ENCODE peak calls at places on chromosomes 5 and 9, in nine cellular contexts. V is fibroblast of the aortic adventitia, J is epithelial cell of esophagus, X is fibroblast of mammary gland, Z is coronary artery, N is vagina, D is heart left ventricle, T is breast epithelium, F is endothelial cell of umbilical vein. Q is an unnamed sample.

GRCh38 chr9:127541865-127542264 is 70.2 kb upstream of the STXBP1 start:
- DNase-seq in T (no peak), Z (peak; percentile 92), J (no peak), F (no peak), V (peak; percentile 70), N (no peak), D (no peak), X (peak; percentile 80), Q (peak; percentile 55)

GRCh38 chr9:27645166-27645840 is 72.0 kb upstream of the C9orf72 start:
- DNase-seq in F (no peak), X (no peak), V (no peak), T (no peak), N (no peak), D (no peak), Z (no peak), J (no peak), Q (peak; percentile 1)

GRCh38 chr5:41094871-41095270 is 23.7 kb upstream of the MROH2B start:
- DNase-seq in D (no peak), Z (no peak), F (no peak), T (no peak), X (peak; percentile 27), V (no peak), N (no peak), J (peak; percentile 53), Q (no peak)

GRCh38 chr5:169837686-169838085 is 142.6 kb downstream of the INSYN2B start:
- DNase-seq in Z (no peak), J (no peak), X (no peak), D (no peak), V (no peak), F (no peak), T (no peak), N (no peak), Q (no peak)

GRCh38 chr5:156186760-156187159 is 140.2 kb upstream of the SGCD start:
- DNase-seq in F (no peak), D (no peak), N (no peak), X (peak; percentile 78), J (no peak), T (no peak), Z (no peak), V (no peak), Q (no peak)

GRCh38 chr5:175444905-175445456 is 999 bp upstream of the DRD1 start:
- DNase-seq in N (no peak), F (no peak), D (no peak), T (no peak), J (no peak), Z (no peak), X (no peak), V (no peak), Q (no peak)

GRCh38 chr9:114076237-114077161 is 1.6 kb downstream of the AMBP start:
- DNase-seq in D (no peak), J (no peak), T (no peak), X (no peak), F (no peak), V (no peak), N (no peak), Z (no peak), Q (no peak)

GRCh38 chr5:123181394-123181801 is 92.4 kb downstream of the PRDM6 start:
- DNase-seq in F (no peak), X (no peak), N (no peak), Z (no peak), D (no peak), V (no peak), J (no peak), T (no peak), Q (peak; percentile 45)

GRCh38 chr9:13952906-13953305 is 361.0 kb downstream of the NFIB start:
- DNase-seq in V (no peak), T (no peak), J (no peak), F (no peak), N (no peak), D (no peak), Z (no peak), X (no peak), Q (no peak)

GRCh38 chr9:109319631-109320233 is 1.1 kb downstream of the EPB41L4B start:
- DNase-seq in F (no peak), D (no peak), T (no peak), N (no peak), Z (no peak), X (no peak), J (no peak), V (no peak), Q (no peak)

DNA sequence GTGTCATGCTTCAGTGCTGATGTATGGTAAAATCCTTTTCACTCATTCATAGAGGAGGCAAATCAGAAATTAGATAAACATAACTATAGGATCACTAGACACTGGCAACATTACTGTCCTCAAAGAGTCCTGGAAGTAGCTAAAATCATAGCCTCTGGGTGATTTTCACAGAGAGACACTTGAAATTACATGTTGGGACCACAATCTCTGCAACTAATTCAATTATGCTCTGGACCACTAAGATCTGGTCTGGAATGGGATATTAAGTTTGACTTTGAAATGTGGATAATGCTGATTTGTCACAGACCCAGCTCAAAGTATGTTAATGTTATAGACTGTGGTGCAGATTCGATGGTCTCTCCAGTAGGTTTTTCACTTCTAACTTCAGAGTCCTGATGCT is 214.6 kb upstream of the CCNH start:
- DNase-seq in X (no peak), N (no peak), J (no peak), F (no peak), Z (no peak), T (no peak), D (no peak), V (no peak), Q (no peak)
- H3K4me3 ChIP-seq in X (no peak overlapping the region), N (no peak overlapping the region), J (no peak overlapping the region), F (no peak overlapping the region), Z (no peak overlapping the region), T (no peak overlapping the region), D (no peak overlapping the region), V (no peak overlapping the region), Q (no peak overlapping the region)

GRCh38 chr9:70229579-70229978 is 29.2 kb upstream of the SMC5 start:
- DNase-seq in F (peak; percentile 19), X (peak; percentile 61), N (no peak), V (peak; percentile 66), T (no peak), J (peak; percentile 54), Z (no peak), D (no peak), Q (peak; percentile 48)
- TF ChIP-seq CTCF in F (no peak), X (peak; percentile 46), N (no peak), V (peak; percentile 22), T (no peak), J (peak; percentile 38), Z (peak; percentile 20), D (peak; percentile 30), Q (peak; percentile 36)

DNA sequence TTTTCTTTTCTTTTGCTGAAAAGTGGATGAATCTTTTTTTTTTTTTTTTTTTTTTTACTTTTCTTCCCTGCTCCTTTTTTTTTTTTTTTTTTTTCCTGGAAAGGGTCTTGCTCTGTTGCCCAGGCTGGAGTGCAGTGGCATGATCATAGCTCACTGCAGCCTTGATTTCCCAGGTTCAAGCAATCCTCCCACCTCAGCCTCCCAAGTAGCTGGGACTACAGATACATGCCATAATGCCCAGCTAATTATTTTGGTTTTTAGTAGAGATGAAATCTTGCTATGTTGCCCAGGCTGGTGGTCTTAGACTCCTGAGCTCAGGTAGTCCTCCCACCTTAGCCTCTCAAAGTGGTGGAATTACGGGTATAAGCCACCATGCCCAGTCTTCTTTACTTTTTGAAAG is 20.9 kb downstream of the HSD17B4 start:
- DNase-seq in J (no peak), Z (no peak), F (no peak), V (no peak), N (no peak), T (no peak), X (no peak), D (no peak), Q (no peak)
- H3K4me3 ChIP-seq in J (no peak overlapping the region), Z (no peak overlapping the region), F (no peak overlapping the region), V (no peak overlapping the region), N (no peak overlapping the region), T (no peak overlapping the region), X (no peak overlapping the region), D (no peak overlapping the region), Q (no peak overlapping the region)

DNA sequence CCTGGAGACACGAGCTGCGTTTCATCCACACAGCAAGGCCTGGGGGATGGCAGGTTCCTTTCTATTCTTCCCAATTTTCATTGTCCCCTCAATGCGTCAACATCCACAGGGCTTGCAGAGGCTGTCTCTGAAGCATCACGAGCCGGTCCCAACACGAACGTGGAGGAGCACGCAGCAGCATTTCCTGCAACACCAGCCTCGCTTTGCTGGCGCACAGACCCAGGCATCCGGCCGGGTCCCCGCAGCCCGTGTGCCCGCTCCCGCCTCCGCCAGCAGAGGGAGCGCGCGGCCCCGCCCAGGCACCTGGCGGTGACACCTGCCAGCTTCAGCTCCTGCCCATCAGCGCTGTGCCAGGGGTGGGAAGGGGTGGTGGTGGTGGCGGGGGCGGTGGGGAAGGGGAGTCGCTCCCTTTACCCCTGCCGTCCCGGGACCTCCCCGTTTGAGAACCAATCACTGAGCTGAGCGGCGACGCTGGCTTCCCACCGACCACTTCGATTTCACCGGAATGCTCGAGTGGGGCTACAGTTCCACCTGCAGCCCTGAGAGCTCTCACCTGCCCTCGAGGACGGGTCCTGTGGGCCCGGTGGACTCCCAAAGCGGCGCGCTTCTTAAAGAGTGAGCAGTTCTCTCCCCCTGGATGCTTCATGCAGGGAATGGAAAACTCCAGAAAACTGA is 464.5 kb downstream of the ICE1 start:
- DNase-seq in F (no peak), T (no peak), V (no peak), D (peak; percentile 25), N (no peak), Z (no peak), X (no peak), J (peak; percentile 11), Q (no peak)
- TF ChIP-seq CTCF in F (peak; percentile 29), T (peak; percentile 26), V (no peak), D (peak; percentile 41), N (no peak), Z (no peak), X (no peak), J (peak; percentile 27), Q (peak; percentile 10)

GRCh38 chr9:94639996-94640376 is 668 bp upstream of the FBP1 start:
- DNase-seq in Z (no peak), N (no peak), T (no peak), X (no peak), J (no peak), F (no peak), V (no peak), D (no peak), Q (no peak)
- H3K4me3 ChIP-seq in Z (peak overlapping the region; percentile 90), N (peak overlapping the region; percentile 50), T (peak overlapping the region; percentile 46), X (no peak overlapping the region), J (no peak overlapping the region), F (peak overlapping the region; percentile 47), V (no peak overlapping the region), D (peak overlapping the region; percentile 60), Q (peak overlapping the region; percentile 55)

GRCh38 chr5:127297348-127298035 is 6.9 kb downstream of the MEGF10 start:
- DNase-seq in T (no peak), Z (no peak), X (no peak), V (no peak), N (no peak), F (no peak), J (no peak), D (no peak), Q (no peak)
- TF ChIP-seq CTCF in T (no peak), Z (no peak), X (no peak), V (no peak), N (no peak), F (no peak), J (no peak), D (no peak), Q (no peak)

DNA sequence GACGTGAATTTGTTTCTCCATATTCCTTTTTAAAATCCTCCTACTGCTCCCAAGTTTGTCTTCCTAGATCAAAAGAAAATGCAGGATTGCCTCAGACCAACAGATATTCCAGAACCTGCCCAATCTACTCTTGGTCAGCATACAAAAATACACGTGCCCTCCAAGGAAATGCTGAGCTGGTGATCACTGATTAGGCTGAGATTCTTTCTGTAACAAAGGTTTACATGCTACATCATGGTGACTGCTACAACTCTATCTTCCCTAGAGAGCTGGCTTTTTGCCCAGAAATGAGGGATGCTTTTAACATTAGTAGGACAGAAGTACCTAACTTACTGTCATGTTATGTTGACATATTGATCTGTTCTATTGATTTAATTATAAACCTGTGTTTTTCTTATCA is 35.5 kb downstream of the OR2Y1 start:
- DNase-seq in D (no peak), N (no peak), V (no peak), X (peak; percentile 30), F (no peak), Z (no peak), T (no peak), J (peak; percentile 27), Q (peak; percentile 5)
- H3K4me3 ChIP-seq in D (no peak overlapping the region), N (no peak overlapping the region), V (no peak overlapping the region), X (no peak overlapping the region), F (no peak overlapping the region), Z (no peak overlapping the region), T (no peak overlapping the region), J (no peak overlapping the region), Q (no peak overlapping the region)

Q was measured in fibroblast of villous mesenchyme.